ENCODE peak calls at places on chromosome 12, in ten cellular contexts. S is T-helper 2 cell; F is HEK293T; I is stimulated activated CD8-positive, alpha-beta memory T cell treated with anti-CD3 and anti-CD28 coated beads, Interleukin-15, amount 100 ng/mL, for 24 hours; R is epithelial cell of prostate; L is NCI-H2107; X is naive thymus-derived CD4-positive, alpha-beta T cell; Q is brain microvascular endothelial cell; A is WTC11; P is brain pericyte. J is an unnamed sample.

GRCh38 chr12:29102739-29103138 is 46.3 kb upstream of the FAR2 start:
- DNase-seq in S (peak; percentile 74), F (no peak), I (no peak), R (no peak), L (no peak), X (no peak), Q (no peak), A (no peak), P (no peak), J (no peak)

GRCh38 chr12:114952573-114953196 is 268.7 kb upstream of the TBX3 start:
- DNase-seq in S (no peak), F (no peak), I (no peak), R (no peak), L (no peak), X (no peak), Q (peak; percentile 16), A (no peak), P (peak; percentile 76), J (no peak)

GRCh38 chr12:115984607-115985006 is 292.9 kb downstream of the MED13L start:
- DNase-seq in S (no peak), F (no peak), I (no peak), R (no peak), L (no peak), X (no peak), Q (no peak), A (no peak), P (no peak), J (no peak)

GRCh38 chr12:32548691-32549412 is 130.2 kb upstream of the DNM1L start:
- DNase-seq in S (no peak), F (no peak), I (no peak), R (no peak), L (no peak), X (no peak), Q (peak; percentile 67), A (no peak), P (peak; percentile 88), J (no peak)

GRCh38 chr12:29317556-29318363 is 63.2 kb downstream of the ERGIC2 start:
- DNase-seq in S (peak; percentile 82), F (peak; percentile 61), I (no peak), R (peak; percentile 12), L (peak; percentile 30), X (peak; percentile 64), Q (peak; percentile 50), A (peak; percentile 18), P (no peak), J (peak; percentile 63)

GRCh38 chr12:106084048-106084671 is 54.6 kb downstream of the NUAK1 start:
- DNase-seq in S (no peak), F (peak; percentile 65), I (no peak), R (no peak), L (no peak), X (no peak), Q (peak; percentile 91), A (peak; percentile 57), P (peak; percentile 67), J (no peak)

GRCh38 chr12:123286997-123287396 is 15.3 kb upstream of the CDK2AP1 start:
- DNase-seq in S (no peak), F (no peak), I (no peak), R (no peak), L (no peak), X (no peak), Q (no peak), A (no peak), P (no peak), J (no peak)

GRCh38 chr12:55797068-55797467 is 20.5 kb downstream of the SARNP start:
- DNase-seq in S (peak; percentile 35), F (peak; percentile 55), I (no peak), R (no peak), L (peak; percentile 23), X (peak; percentile 30), Q (peak; percentile 33), A (peak; percentile 36), P (no peak), J (no peak)

GRCh38 chr12:121170581-121171260 is 38.0 kb downstream of the P2RX7 start:
- DNase-seq in S (peak; percentile 5), F (no peak), I (no peak), R (no peak), L (no peak), X (no peak), Q (peak; percentile 28), A (no peak), P (no peak), J (peak; percentile 40)

J was measured in foreskin keratinocyte.